ENCODE peak calls at places on chromosomes 12 and 14, in six cellular contexts. One of them, this sample, is unnamed.

GRCh38 chr12:106205208-106206069 is 42.4 kb downstream of the CKAP4 start:
- DNase-seq in HepG2: peak
- DNase-seq in endothelial cell of umbilical vein: no peak
- DNase-seq in A549: no peak
- DNase-seq in K562: no peak
- DNase-seq in WTC11: no peak
- DNase-seq in this sample: no peak

GRCh38 chr12:6432991-6433390 is 11.8 kb upstream of the CD27 start:
- DNase-seq in WTC11: no peak
- DNase-seq in HepG2: no peak
- DNase-seq in endothelial cell of umbilical vein: no peak
- DNase-seq in K562: no peak
- DNase-seq in A549: no peak
- DNase-seq in this sample: no peak

GRCh38 chr12:6233121-6233971 is 33.1 kb downstream of the CD9 start:
- DNase-seq in HepG2: no peak
- DNase-seq in K562: no peak
- DNase-seq in endothelial cell of umbilical vein: peak
- DNase-seq in WTC11: no peak
- DNase-seq in A549: no peak
- DNase-seq in this sample: no peak

GRCh38 chr12:48078901-48079300 is 27.0 kb downstream of the SENP1 start:
- DNase-seq in K562: no peak
- DNase-seq in WTC11: no peak
- DNase-seq in HepG2: no peak
- DNase-seq in endothelial cell of umbilical vein: no peak
- DNase-seq in A549: no peak
- DNase-seq in this sample: no peak

GRCh38 chr14:60327447-60328331 is 78.7 kb downstream of the PPM1A start:
- DNase-seq in K562: no peak
- DNase-seq in WTC11: peak
- DNase-seq in A549: no peak
- DNase-seq in HepG2: no peak
- DNase-seq in endothelial cell of umbilical vein: no peak
- DNase-seq in this sample: no peak

GRCh38 chr12:86600664-86601231 is 344.6 kb upstream of the MGAT4C start:
- DNase-seq in endothelial cell of umbilical vein: no peak
- DNase-seq in WTC11: no peak
- DNase-seq in HepG2: no peak
- DNase-seq in A549: no peak
- DNase-seq in K562: no peak
- DNase-seq in this sample: no peak

GRCh38 chr12:105640780-105641179 is 310.3 kb downstream of the C12orf75 start:
- DNase-seq in WTC11: no peak
- DNase-seq in HepG2: no peak
- DNase-seq in K562: no peak
- DNase-seq in endothelial cell of umbilical vein: no peak
- DNase-seq in A549: no peak
- DNase-seq in this sample: no peak

GRCh38 chr12:51822261-51822616 is 26.3 kb downstream of the FIGNL2 start:
- DNase-seq in WTC11: no peak
- DNase-seq in endothelial cell of umbilical vein: no peak
- DNase-seq in A549: no peak
- DNase-seq in HepG2: no peak
- DNase-seq in K562: no peak
- DNase-seq in this sample: no peak

GRCh38 chr14:50762001-50762930 is 68.7 kb downstream of the NIN start:
- DNase-seq in HepG2: no peak
- DNase-seq in WTC11: no peak
- DNase-seq in K562: no peak
- DNase-seq in endothelial cell of umbilical vein: no peak
- DNase-seq in A549: no peak
- DNase-seq in this sample: no peak

GRCh38 chr14:53109028-53109687 is 44.0 kb downstream of the DDHD1 start:
- DNase-seq in A549: no peak
- DNase-seq in endothelial cell of umbilical vein: peak
- DNase-seq in K562: peak
- DNase-seq in WTC11: no peak
- DNase-seq in HepG2: no peak
- DNase-seq in this sample: no peak

GRCh38 chr12:44431647-44432352 is 444.3 kb downstream of the NELL2 start:
- DNase-seq in A549: no peak
- DNase-seq in K562: no peak
- DNase-seq in HepG2: no peak
- DNase-seq in endothelial cell of umbilical vein: no peak
- DNase-seq in WTC11: no peak
- DNase-seq in this sample: no peak

GRCh38 chr14:52876311-52876710 is 74.5 kb downstream of the FERMT2 start:
- DNase-seq in A549: no peak
- DNase-seq in HepG2: no peak
- DNase-seq in endothelial cell of umbilical vein: no peak
- DNase-seq in K562: no peak
- DNase-seq in WTC11: no peak
- DNase-seq in this sample: no peak

GRCh38 chr14:68363841-68364711 is 428.8 kb downstream of the ZFP36L1 start:
- DNase-seq in K562: no peak
- DNase-seq in HepG2: peak
- DNase-seq in WTC11: peak
- DNase-seq in A549: no peak
- DNase-seq in endothelial cell of umbilical vein: peak
- DNase-seq in this sample: peak

GRCh38 chr14:69924181-69924580 is 45.0 kb downstream of the SMOC1 start:
- DNase-seq in WTC11: no peak
- DNase-seq in A549: no peak
- DNase-seq in endothelial cell of umbilical vein: no peak
- DNase-seq in HepG2: no peak
- DNase-seq in K562: no peak
- DNase-seq in this sample: no peak

GRCh38 chr12:41061189-41061588 is 126.9 kb upstream of the PDZRN4 start:
- DNase-seq in HepG2: no peak
- DNase-seq in A549: no peak
- DNase-seq in K562: no peak
- DNase-seq in endothelial cell of umbilical vein: no peak
- DNase-seq in WTC11: no peak
- DNase-seq in this sample: no peak

GRCh38 chr12:47785036-47785886 is 12.2 kb downstream of the SLC48A1 start:
- DNase-seq in A549: no peak
- DNase-seq in HepG2: no peak
- DNase-seq in endothelial cell of umbilical vein: no peak
- DNase-seq in WTC11: no peak
- DNase-seq in K562: peak
- DNase-seq in this sample: no peak

GRCh38 chr12:51217133-51217967 is 512 bp downstream of the POU6F1 start:
- DNase-seq in A549: peak
- DNase-seq in endothelial cell of umbilical vein: peak
- DNase-seq in K562: peak
- DNase-seq in WTC11: peak
- DNase-seq in HepG2: no peak
- DNase-seq in this sample: peak

DNA sequence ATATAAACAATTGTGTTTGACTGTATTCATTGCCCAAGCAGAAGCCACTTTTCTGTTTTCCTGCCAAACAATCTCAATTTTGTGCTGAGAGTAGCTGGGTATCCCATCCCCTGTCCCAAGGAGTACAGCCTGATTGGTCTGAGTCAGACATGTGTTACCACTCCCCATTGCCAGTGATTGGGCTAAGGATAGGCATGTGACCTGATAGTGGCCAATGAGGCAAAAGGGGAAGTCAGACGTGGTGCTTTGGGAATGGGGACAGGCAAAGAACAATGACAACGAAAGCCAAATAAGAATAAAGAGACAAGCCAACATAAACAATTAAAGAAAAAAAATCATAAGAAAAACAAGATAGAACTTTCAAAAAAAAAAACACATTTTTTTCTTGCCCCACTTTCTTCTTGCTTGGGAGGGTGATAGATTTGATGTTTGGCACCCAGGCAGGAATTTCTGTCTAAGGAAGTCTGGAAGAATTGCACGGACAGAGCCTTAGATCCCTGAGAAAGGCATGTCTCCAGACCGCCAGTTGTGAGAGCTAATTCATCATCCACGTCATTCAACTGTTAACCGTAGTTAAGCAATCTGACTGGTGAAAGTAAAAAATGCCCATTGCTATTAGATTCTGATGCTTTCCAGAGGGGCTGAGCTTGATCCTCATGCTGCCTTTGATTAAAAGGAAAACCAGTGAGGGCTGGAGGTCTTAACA is 626.6 kb upstream of the TMEM132C start:
- DNase-seq in endothelial cell of umbilical vein: no peak
- DNase-seq in HepG2: no peak
- DNase-seq in WTC11: no peak
- DNase-seq in K562: no peak
- DNase-seq in A549: no peak
- DNase-seq in this sample: no peak
- TF ChIP-seq JUN in endothelial cell of umbilical vein: no peak
- TF ChIP-seq JUN in HepG2: no peak
- TF ChIP-seq JUN in WTC11: no peak
- TF ChIP-seq JUN in K562: no peak
- TF ChIP-seq JUN in A549: no peak
- TF ChIP-seq JUN in this sample: no peak

DNA sequence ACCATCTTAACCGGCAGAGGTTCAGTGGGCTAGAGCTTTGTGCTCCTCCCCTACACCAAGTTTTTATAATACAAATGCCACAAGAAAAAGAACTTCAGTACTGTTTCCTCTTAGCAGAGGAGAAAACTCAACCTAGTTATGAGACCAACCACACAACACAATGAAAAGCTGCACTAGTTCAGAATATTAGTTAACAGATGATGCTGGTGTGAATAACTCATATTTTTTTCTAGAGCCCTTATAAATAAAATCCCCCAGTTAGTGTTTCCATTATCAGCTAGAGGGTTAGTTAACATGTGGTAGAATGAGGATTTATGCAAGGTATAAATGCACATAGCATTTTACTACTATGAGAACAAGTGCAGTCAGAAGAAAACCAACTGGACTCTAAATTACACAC is 61.9 kb upstream of the AMN1 start:
- DNase-seq in WTC11: no peak
- DNase-seq in A549: no peak
- DNase-seq in HepG2: no peak
- DNase-seq in K562: no peak
- DNase-seq in endothelial cell of umbilical vein: no peak
- DNase-seq in this sample: no peak
- TF ChIP-seq JUN in WTC11: no peak
- TF ChIP-seq JUN in A549: no peak
- TF ChIP-seq JUN in HepG2: no peak
- TF ChIP-seq JUN in K562: no peak
- TF ChIP-seq JUN in endothelial cell of umbilical vein: no peak
- TF ChIP-seq JUN in this sample: no peak

GRCh38 chr12:1791104-1791927 is 29.0 kb upstream of the LRTM2 start:
- DNase-seq in K562: peak
- DNase-seq in HepG2: peak
- DNase-seq in A549: peak
- DNase-seq in endothelial cell of umbilical vein: peak
- DNase-seq in WTC11: peak
- DNase-seq in this sample: no peak

GRCh38 chr12:1787714-1788113 is 32.7 kb upstream of the LRTM2 start:
- DNase-seq in K562: no peak
- DNase-seq in WTC11: no peak
- DNase-seq in A549: no peak
- DNase-seq in endothelial cell of umbilical vein: no peak
- DNase-seq in HepG2: no peak
- DNase-seq in this sample: no peak

GRCh38 chr12:1793426-1794210 is 26.7 kb upstream of the LRTM2 start:
- DNase-seq in A549: no peak
- DNase-seq in K562: no peak
- DNase-seq in HepG2: no peak
- DNase-seq in endothelial cell of umbilical vein: no peak
- DNase-seq in WTC11: no peak
- DNase-seq in this sample: no peak

GRCh38 chr12:1792406-1792805 is 28.0 kb upstream of the LRTM2 start:
- DNase-seq in WTC11: no peak
- DNase-seq in endothelial cell of umbilical vein: no peak
- DNase-seq in A549: no peak
- DNase-seq in K562: no peak
- DNase-seq in HepG2: no peak
- DNase-seq in this sample: no peak

DNA sequence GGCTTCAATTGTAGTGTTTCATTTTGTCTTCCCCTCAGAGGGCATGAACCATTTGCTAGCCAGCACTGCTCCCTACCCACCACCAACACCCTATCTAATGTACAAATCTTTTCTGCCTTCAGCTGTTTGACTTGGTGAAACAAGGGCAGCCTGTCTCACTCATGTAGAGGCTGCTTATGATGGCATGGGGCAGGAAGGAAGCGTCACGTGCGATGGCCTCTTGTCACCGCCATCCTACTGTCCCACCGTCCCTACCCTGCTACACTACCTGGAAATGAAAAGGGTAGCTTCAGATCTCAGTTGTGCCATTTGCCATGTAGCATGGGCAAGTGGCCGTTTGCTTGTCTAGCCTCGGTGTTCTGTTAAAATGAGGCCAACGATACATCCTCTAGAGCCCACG is 29.9 kb upstream of the LRTM2 start:
- DNase-seq in endothelial cell of umbilical vein: no peak
- DNase-seq in A549: no peak
- DNase-seq in K562: no peak
- DNase-seq in WTC11: no peak
- DNase-seq in HepG2: no peak
- DNase-seq in this sample: no peak
- TF ChIP-seq JUN in endothelial cell of umbilical vein: no peak
- TF ChIP-seq JUN in A549: no peak
- TF ChIP-seq JUN in K562: no peak
- TF ChIP-seq JUN in WTC11: no peak
- TF ChIP-seq JUN in HepG2: no peak
- TF ChIP-seq JUN in this sample: no peak

GRCh38 chr12:94625531-94625930 is 24.8 kb downstream of the TMCC3 start:
- DNase-seq in A549: no peak
- DNase-seq in endothelial cell of umbilical vein: no peak
- DNase-seq in K562: no peak
- DNase-seq in WTC11: no peak
- DNase-seq in HepG2: no peak
- DNase-seq in this sample: no peak

GRCh38 chr12:94621662-94622359 is 28.5 kb downstream of the TMCC3 start:
- DNase-seq in WTC11: no peak
- DNase-seq in endothelial cell of umbilical vein: peak
- DNase-seq in K562: no peak
- DNase-seq in HepG2: no peak
- DNase-seq in A549: no peak
- DNase-seq in this sample: no peak

GRCh38 chr12:94620611-94621010 is 29.7 kb downstream of the TMCC3 start:
- DNase-seq in HepG2: peak
- DNase-seq in K562: no peak
- DNase-seq in WTC11: no peak
- DNase-seq in endothelial cell of umbilical vein: no peak
- DNase-seq in A549: no peak
- DNase-seq in this sample: no peak

GRCh38 chr12:94623161-94623920 is 27.0 kb downstream of the TMCC3 start:
- DNase-seq in K562: no peak
- DNase-seq in endothelial cell of umbilical vein: peak
- DNase-seq in HepG2: no peak
- DNase-seq in WTC11: no peak
- DNase-seq in A549: no peak
- DNase-seq in this sample: no peak

DNA sequence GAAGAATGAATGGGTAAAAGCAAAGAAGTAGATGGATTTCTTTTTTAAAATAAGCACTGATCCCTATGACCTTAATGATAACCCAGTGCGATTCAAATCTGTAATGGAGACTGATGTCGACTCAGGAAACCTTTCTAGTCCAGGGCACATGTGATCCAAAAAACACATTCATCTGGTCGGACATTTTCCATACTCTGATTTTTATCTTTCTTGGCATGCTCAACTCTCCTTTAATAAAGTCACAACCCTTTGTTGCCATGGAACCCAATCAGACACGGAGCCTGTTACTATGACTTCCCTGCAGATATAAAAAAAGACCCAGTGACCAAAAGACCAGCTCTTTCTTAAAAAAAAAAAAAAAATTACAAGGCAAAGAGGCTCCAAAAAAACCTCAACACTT is 27.9 kb downstream of the TMCC3 start:
- DNase-seq in HepG2: no peak
- DNase-seq in endothelial cell of umbilical vein: peak
- DNase-seq in WTC11: no peak
- DNase-seq in K562: no peak
- DNase-seq in A549: no peak
- DNase-seq in this sample: no peak
- TF ChIP-seq JUN in HepG2: no peak
- TF ChIP-seq JUN in endothelial cell of umbilical vein: peak
- TF ChIP-seq JUN in WTC11: no peak
- TF ChIP-seq JUN in K562: no peak
- TF ChIP-seq JUN in A549: no peak
- TF ChIP-seq JUN in this sample: no peak